ENCODE peak calls at places on chromosomes 5 and 9, in seven cellular contexts. H, N, J, R, O, W and P are unnamed samples.

GRCh38 chr9:89701221-89701798 is 96.5 kb downstream of the GADD45G start:
- DNase-seq in H (no peak), N (peak), J (no peak), R (no peak), O (no peak), W (no peak), P (no peak)

GRCh38 chr9:69157751-69158466 is 16.2 kb upstream of the TJP2 start:
- DNase-seq in H (no peak), N (no peak), J (no peak), R (no peak), O (no peak), W (no peak), P (no peak)

GRCh38 chr5:141369994-141370848 is at the start of gene PCDHGB3:
- DNase-seq in H (no peak), N (peak), J (no peak), R (no peak), O (peak), W (no peak), P (no peak)

GRCh38 chr5:21593261-21593660 is 1259.9 kb downstream of the CDH12 start:
- DNase-seq in H (no peak), N (no peak), J (no peak), R (no peak), O (no peak), W (no peak), P (no peak)

GRCh38 chr5:100496296-100496695 is 38.9 kb upstream of the FAM174A start:
- DNase-seq in H (no peak), N (no peak), J (no peak), R (no peak), O (no peak), W (no peak), P (no peak)

GRCh38 chr9:6219981-6220380 is 4.4 kb downstream of the IL33 start:
- DNase-seq in H (no peak), N (no peak), J (no peak), R (no peak), O (no peak), W (no peak), P (no peak)

GRCh38 chr9:131398204-131398603 is 4.3 kb downstream of the PRRC2B start:
- DNase-seq in H (no peak), N (no peak), J (no peak), R (no peak), O (peak), W (peak), P (no peak)

GRCh38 chr9:127055745-127056402 is 66.6 kb downstream of the ANGPTL2 start:
- DNase-seq in H (no peak), N (no peak), J (no peak), R (no peak), O (no peak), W (no peak), P (peak)

GRCh38 chr5:65769539-65769938 is 47.5 kb downstream of the NLN start:
- DNase-seq in H (no peak), N (no peak), J (no peak), R (no peak), O (no peak), W (no peak), P (peak)

GRCh38 chr9:81798606-81799005 is 109.3 kb upstream of the TLE1 start:
- DNase-seq in H (no peak), N (no peak), J (no peak), R (no peak), O (no peak), W (no peak), P (no peak)

GRCh38 chr5:161406880-161407279 is 139.6 kb downstream of the GABRB2 start:
- DNase-seq in H (no peak), N (no peak), J (no peak), R (no peak), O (no peak), W (no peak), P (no peak)

GRCh38 chr5:61334224-61335196 is 2.5 kb downstream of the ZSWIM6 start:
- DNase-seq in H (no peak), N (no peak), J (peak), R (no peak), O (no peak), W (no peak), P (no peak)

GRCh38 chr5:150441813-150442698 is 7.5 kb downstream of the RPS14 start:
- DNase-seq in H (no peak), N (no peak), J (no peak), R (no peak), O (no peak), W (no peak), P (no peak)

GRCh38 chr9:20630241-20630943 is 8.1 kb upstream of the MLLT3 start:
- DNase-seq in H (no peak), N (no peak), J (no peak), R (no peak), O (no peak), W (no peak), P (no peak)

GRCh38 chr9:124350485-124351263 is 64.6 kb downstream of the PSMB7 start:
- DNase-seq in H (peak), N (no peak), J (no peak), R (peak), O (no peak), W (no peak), P (no peak)

GRCh38 chr5:138942861-138943260 is 67.7 kb upstream of the LRRTM2 start:
- DNase-seq in H (no peak), N (no peak), J (no peak), R (no peak), O (no peak), W (peak), P (no peak)

GRCh38 chr5:119363936-119364335 is 8.1 kb downstream of the TNFAIP8 start:
- DNase-seq in H (no peak), N (no peak), J (no peak), R (no peak), O (no peak), W (no peak), P (no peak)

GRCh38 chr5:157543825-157544622 is 31.6 kb downstream of the ADAM19 start:
- DNase-seq in H (no peak), N (no peak), J (no peak), R (no peak), O (no peak), W (no peak), P (no peak)

GRCh38 chr5:148011407-148012124 is 52.2 kb upstream of the SPINK5 start:
- DNase-seq in H (no peak), N (no peak), J (no peak), R (no peak), O (no peak), W (no peak), P (no peak)

GRCh38 chr5:149740866-149741459 is 10.9 kb downstream of the PPARGC1B start:
- DNase-seq in H (no peak), N (peak), J (no peak), R (no peak), O (no peak), W (no peak), P (no peak)

GRCh38 chr5:180621311-180621710 is 28.1 kb downstream of the FLT4 start:
- DNase-seq in H (no peak), N (peak), J (no peak), R (no peak), O (no peak), W (no peak), P (no peak)

GRCh38 chr5:90221947-90222346 is 187.6 kb downstream of the CETN3 start:
- DNase-seq in H (no peak), N (no peak), J (no peak), R (no peak), O (no peak), W (no peak), P (no peak)

GRCh38 chr5:169142264-169142970 is 158.5 kb downstream of the SLIT3 start:
- DNase-seq in H (peak), N (no peak), J (peak), R (no peak), O (peak), W (peak), P (no peak)

GRCh38 chr5:141825241-141825671 is 53.0 kb downstream of the PCDH1 start:
- DNase-seq in H (no peak), N (peak), J (peak), R (no peak), O (no peak), W (no peak), P (no peak)

GRCh38 chr9:21070171-21070571 is 7.6 kb downstream of the IFNB1 start:
- DNase-seq in H (peak), N (no peak), J (no peak), R (no peak), O (peak), W (no peak), P (peak)

GRCh38 chr9:86885232-86885631 is 62.1 kb downstream of the GAS1 start:
- DNase-seq in H (no peak), N (no peak), J (no peak), R (no peak), O (no peak), W (no peak), P (no peak)

GRCh38 chr9:89903076-89903475 is 298.3 kb downstream of the GADD45G start:
- DNase-seq in H (no peak), N (no peak), J (no peak), R (no peak), O (no peak), W (no peak), P (peak)

GRCh38 chr5:145941677-145942130 is 5.3 kb downstream of the SH3RF2 start:
- DNase-seq in H (no peak), N (no peak), J (no peak), R (no peak), O (no peak), W (no peak), P (no peak)

GRCh38 chr9:36640982-36641381 is 68.3 kb downstream of the MELK start:
- DNase-seq in H (no peak), N (no peak), J (no peak), R (no peak), O (no peak), W (no peak), P (no peak)

GRCh38 chr9:21873540-21874221 is 71.2 kb downstream of the MTAP start:
- DNase-seq in H (no peak), N (no peak), J (no peak), R (no peak), O (no peak), W (no peak), P (no peak)

GRCh38 chr5:137374110-137374853 is 124.8 kb downstream of the SPOCK1 start:
- DNase-seq in H (no peak), N (no peak), J (peak), R (no peak), O (no peak), W (no peak), P (no peak)

GRCh38 chr9:8778356-8778755 is 978.8 kb upstream of the DMAC1 start:
- DNase-seq in H (no peak), N (no peak), J (no peak), R (no peak), O (no peak), W (no peak), P (no peak)

GRCh38 chr5:62314431-62314830 is 8.4 kb downstream of the KIF2A start:
- DNase-seq in H (no peak), N (no peak), J (no peak), R (no peak), O (no peak), W (no peak), P (no peak)

GRCh38 chr5:77174526-77174925 is 36.0 kb upstream of the PDE8B start:
- DNase-seq in H (no peak), N (no peak), J (no peak), R (no peak), O (no peak), W (no peak), P (peak)

GRCh38 chr9:79301549-79301948 is 270.2 kb upstream of the TLE4 start:
- DNase-seq in H (no peak), N (no peak), J (no peak), R (no peak), O (no peak), W (no peak), P (no peak)

GRCh38 chr5:177133845-177134652 is 476 bp downstream of the NSD1 start:
- DNase-seq in H (peak), N (peak), J (peak), R (no peak), O (peak), W (peak), P (no peak)

GRCh38 chr9:37908283-37908682 is 4.4 kb upstream of the SLC25A51 start:
- DNase-seq in H (no peak), N (no peak), J (no peak), R (no peak), O (no peak), W (no peak), P (peak)

GRCh38 chr9:37909326-37909725 is 5.4 kb upstream of the SLC25A51 start:
- DNase-seq in H (peak), N (no peak), J (no peak), R (no peak), O (no peak), W (no peak), P (no peak)

GRCh38 chr9:37910271-37910670 is 6.3 kb upstream of the SLC25A51 start:
- DNase-seq in H (peak), N (no peak), J (no peak), R (peak), O (no peak), W (no peak), P (no peak)

GRCh38 chr9:37906312-37907239 is 2.6 kb upstream of the SLC25A51 start:
- DNase-seq in H (peak), N (no peak), J (no peak), R (peak), O (no peak), W (no peak), P (no peak)

GRCh38 chr9:37908698-37909186 is 4.8 kb upstream of the SLC25A51 start:
- DNase-seq in H (peak), N (no peak), J (no peak), R (no peak), O (no peak), W (no peak), P (peak)
- TF ChIP-seq EP300 in H (no peak), N (peak), J (no peak), R (no peak), O (no peak), W (no peak), P (no peak)

GRCh38 chr5:132465095-132465707 is 25.4 kb downstream of the IRF1 start:
- DNase-seq in H (peak), N (no peak), J (no peak), R (no peak), O (peak), W (no peak), P (no peak)
- H3K27ac ChIP-seq in H (peak), N (peak), J (peak), R (no peak), O (peak), W (peak), P (peak)

GRCh38 chr5:17327048-17327447 is 109.6 kb downstream of the BASP1 start:
- DNase-seq in H (no peak), N (no peak), J (no peak), R (no peak), O (no peak), W (no peak), P (no peak)

GRCh38 chr5:17329566-17329965 is 112.1 kb downstream of the BASP1 start:
- DNase-seq in H (no peak), N (no peak), J (no peak), R (no peak), O (no peak), W (no peak), P (no peak)

GRCh38 chr5:17331649-17332048 is 114.2 kb downstream of the BASP1 start:
- DNase-seq in H (no peak), N (no peak), J (no peak), R (no peak), O (no peak), W (no peak), P (no peak)

GRCh38 chr5:17333755-17334154 is 116.3 kb downstream of the BASP1 start:
- DNase-seq in H (no peak), N (no peak), J (no peak), R (no peak), O (no peak), W (no peak), P (no peak)

DNA sequence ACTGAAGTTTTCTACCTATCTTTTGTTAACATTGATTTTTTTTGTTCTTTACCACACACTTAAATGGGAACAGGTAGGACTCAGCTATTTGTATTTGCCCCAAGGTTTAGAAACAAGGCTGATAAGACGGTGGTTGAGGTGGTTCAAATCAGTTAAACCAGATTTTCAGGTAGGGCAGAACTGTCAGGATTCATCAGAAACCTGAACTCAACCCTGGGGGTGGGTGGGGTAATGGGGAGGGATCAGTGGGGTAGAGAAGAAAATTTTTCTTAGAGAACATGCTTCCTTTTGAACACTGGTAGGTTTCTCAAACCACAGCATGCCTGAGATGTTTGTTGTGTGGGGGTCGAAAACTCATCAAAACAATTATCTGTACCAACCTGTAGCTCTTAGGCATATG is 113.0 kb downstream of the BASP1 start:
- DNase-seq in H (no peak), N (no peak), J (no peak), R (no peak), O (no peak), W (no peak), P (no peak)
- TF ChIP-seq POLR2AphosphoS5 in H (no peak), N (no peak), J (no peak), R (no peak), O (no peak), W (no peak), P (no peak)

GRCh38 chr9:120191141-120191540 is 388.8 kb downstream of the CDK5RAP2 start:
- DNase-seq in H (no peak), N (no peak), J (no peak), R (no peak), O (no peak), W (no peak), P (no peak)
- TF ChIP-seq EP300 in H (no peak), N (no peak), J (no peak), R (no peak), O (no peak), W (no peak), P (no peak)

GRCh38 chr5:75319636-75320035 is 17.4 kb upstream of the HMGCR start:
- DNase-seq in H (no peak), N (no peak), J (no peak), R (no peak), O (no peak), W (no peak), P (no peak)
- H3K27ac ChIP-seq in H (no peak), N (peak), J (no peak), R (no peak), O (no peak), W (no peak), P (no peak)

GRCh38 chr9:121303456-121304451 is 35.8 kb downstream of the GSN start:
- DNase-seq in H (peak), N (no peak), J (no peak), R (peak), O (peak), W (no peak), P (no peak)

GRCh38 chr9:121307976-121308375 is 40.0 kb downstream of the GSN start:
- DNase-seq in H (no peak), N (no peak), J (no peak), R (peak), O (no peak), W (no peak), P (no peak)

GRCh38 chr9:121304707-121305106 is 36.7 kb downstream of the GSN start:
- DNase-seq in H (no peak), N (no peak), J (no peak), R (peak), O (no peak), W (no peak), P (no peak)

GRCh38 chr9:121302786-121303185 is 34.8 kb downstream of the GSN start:
- DNase-seq in H (peak), N (no peak), J (no peak), R (peak), O (no peak), W (no peak), P (no peak)

DNA sequence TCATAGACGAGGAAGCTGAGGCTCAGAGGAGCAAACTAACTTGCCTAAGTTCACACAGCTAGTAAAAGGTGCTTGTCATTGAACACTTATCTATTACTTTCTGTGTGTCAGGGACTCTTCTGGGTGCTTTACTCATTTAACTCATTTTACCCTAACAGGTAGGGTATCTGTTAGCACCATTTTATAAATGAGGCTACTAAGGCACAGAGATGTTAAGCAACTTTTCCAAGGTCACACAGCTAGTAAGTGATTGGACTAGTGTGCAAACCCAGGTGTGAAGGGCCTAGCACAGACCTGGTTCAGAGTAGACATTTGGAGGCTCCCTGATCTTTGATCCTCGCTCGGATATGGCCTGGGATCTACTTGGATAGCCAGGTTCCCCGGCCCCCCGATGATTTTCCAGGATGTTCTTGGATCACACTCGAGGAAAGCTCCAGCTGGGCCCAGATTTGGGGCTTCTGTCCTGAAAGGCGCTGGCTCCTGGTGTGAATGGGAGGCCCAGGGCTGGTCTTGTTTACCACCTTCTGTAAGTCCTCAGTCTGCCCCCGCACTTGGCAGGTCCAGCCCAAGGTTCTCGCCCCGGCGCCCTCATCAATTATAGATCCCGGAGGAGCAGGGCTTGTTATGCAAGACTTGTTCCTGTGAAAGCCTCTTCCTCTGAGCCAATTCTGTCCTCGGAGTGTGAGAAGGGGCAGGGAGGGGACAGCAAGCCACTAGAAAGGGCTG is 37.5 kb downstream of the GSN start:
- DNase-seq in H (peak), N (no peak), J (no peak), R (peak), O (peak), W (peak), P (peak)
- TF ChIP-seq POLR2AphosphoS5 in H (peak), N (no peak), J (no peak), R (no peak), O (no peak), W (peak), P (peak)

DNA sequence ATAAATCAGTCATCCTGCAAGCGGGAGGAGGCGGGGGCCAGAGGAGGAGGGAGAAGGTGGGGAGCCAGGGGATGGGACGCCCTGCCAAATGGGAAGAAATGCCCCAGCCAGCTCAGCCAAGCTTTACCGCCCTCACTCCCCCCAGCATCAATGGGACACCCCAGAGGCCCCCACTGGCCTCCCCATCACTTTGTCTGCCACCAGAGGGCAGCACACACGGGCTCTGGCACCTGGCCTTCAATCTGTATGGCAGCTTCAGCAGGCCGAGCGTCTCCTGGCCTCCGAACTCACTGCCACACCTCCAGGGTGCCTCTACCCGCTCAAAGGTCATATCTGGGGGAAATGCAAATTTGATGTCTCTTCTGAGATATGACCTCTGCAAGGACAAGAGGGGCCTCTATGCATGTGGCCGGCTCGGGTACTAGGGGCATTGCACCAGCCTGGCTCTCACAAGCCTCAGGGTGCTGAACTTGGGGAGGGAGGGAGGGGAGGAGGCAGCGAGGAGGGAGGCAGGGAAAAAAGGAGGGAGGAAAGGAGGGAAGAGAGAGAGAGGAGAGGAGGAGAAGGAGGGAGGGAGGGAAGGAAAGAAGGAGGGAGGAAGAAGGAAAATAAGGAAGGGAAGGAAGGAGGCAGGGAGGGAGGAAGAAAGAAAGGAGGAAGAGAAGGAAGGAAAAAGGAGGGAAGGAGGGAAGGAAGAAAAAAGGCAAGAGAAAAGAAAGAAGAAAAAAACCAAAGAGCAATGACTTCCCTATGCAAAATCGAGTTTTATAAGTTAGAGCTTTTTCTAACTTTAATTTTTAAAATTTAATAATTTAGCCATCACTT is 656 bp upstream of the GFI1B start:
- DNase-seq in H (no peak), N (no peak), J (peak), R (no peak), O (peak), W (peak), P (no peak)
- TF ChIP-seq EP300 in H (no peak), N (no peak), J (no peak), R (no peak), O (no peak), W (no peak), P (no peak)

GRCh38 chr5:1938310-1939000 is 55.7 kb upstream of the IRX4 start:
- DNase-seq in H (no peak), N (no peak), J (no peak), R (no peak), O (no peak), W (no peak), P (no peak)
- H3K27ac ChIP-seq in H (no peak), N (no peak), J (no peak), R (no peak), O (no peak), W (no peak), P (no peak)